ENCODE peak calls at places on chromosomes 13 and 19, in six cellular contexts. Y is A172; N is nucleus accumbens; E is activated CD4-positive, CD25-positive, alpha-beta regulatory T cell treated with anti-CD3 and anti-CD28 coated beads, Interleukin-2, amount 50 U/mL, for 72 hours; W is activated T-cell treated with anti-CD3 and anti-CD28 coated beads for 1 hour; A is stimulated activated CD4-positive, alpha-beta T cell treated with anti-CD3 and anti-CD28 coated beads, Interleukin-15, amount 100 ng/mL, for 24 hours. J is an unnamed sample.

GRCh38 chr19:15595069-15595468 is 19.9 kb upstream of the CYP4F8 start:
- DNase-seq in Y (peak), N (no peak), E (no peak), W (no peak), A (no peak), J (peak)

GRCh38 chr19:43774103-43774939 is 6.5 kb downstream of the KCNN4 start:
- DNase-seq in Y (no peak), N (no peak), E (no peak), W (no peak), A (no peak), J (no peak)

GRCh38 chr19:47330466-47330869 is 1.5 kb upstream of the C5AR2 start:
- DNase-seq in Y (no peak), N (no peak), E (no peak), W (no peak), A (no peak), J (no peak)

GRCh38 chr19:50036905-50037304 is 11.1 kb downstream of the ZNF473 start:
- DNase-seq in Y (no peak), N (no peak), E (no peak), W (no peak), A (no peak), J (no peak)

GRCh38 chr13:26050568-26051230 is 1.1 kb downstream of the SHISA2 start:
- DNase-seq in Y (no peak), N (peak), E (peak), W (no peak), A (peak), J (no peak)

GRCh38 chr19:30036154-30037129 is 94.4 kb downstream of the URI1 start:
- DNase-seq in Y (no peak), N (no peak), E (no peak), W (no peak), A (no peak), J (no peak)

GRCh38 chr13:113497217-113497616 is 6.7 kb upstream of the DCUN1D2 start:
- DNase-seq in Y (no peak), N (no peak), E (no peak), W (no peak), A (no peak), J (no peak)

GRCh38 chr13:48731957-48732569 is 78.3 kb downstream of the CYSLTR2 start:
- DNase-seq in Y (no peak), N (no peak), E (peak), W (peak), A (peak), J (no peak)

GRCh38 chr19:46915386-46915785 is 54.6 kb downstream of the ARHGAP35 start:
- DNase-seq in Y (no peak), N (no peak), E (no peak), W (no peak), A (no peak), J (no peak)

GRCh38 chr13:103568314-103568713 is 502.1 kb upstream of the SLC10A2 start:
- DNase-seq in Y (no peak), N (no peak), E (no peak), W (no peak), A (no peak), J (no peak)

GRCh38 chr13:97600438-97601080 is 166.6 kb downstream of the RAP2A start:
- DNase-seq in Y (peak), N (no peak), E (no peak), W (no peak), A (no peak), J (no peak)

GRCh38 chr13:24159921-24160324 is 597 bp upstream of the SPATA13 start:
- DNase-seq in Y (no peak), N (no peak), E (no peak), W (no peak), A (no peak), J (peak)

GRCh38 chr13:95709101-95709500 is 32.2 kb downstream of the DNAJC3 start:
- DNase-seq in Y (no peak), N (no peak), E (no peak), W (no peak), A (no peak), J (no peak)